ENCODE peak calls at places on chromosomes 2 and 18, in nine cellular contexts. J is GM13977; F is astrocyte of the spinal cord; T is psoas muscle; H is HTR-8/SVneo; C is activated T-helper 1 cell treated with anti-CD3 and anti-CD28 coated beads, Interleukin-12 subunit alpha, Interleukin-12 subunit beta, Interleukin-2, Interleukin-4 antibody, amounts not matched to agents 30 ng/mL and 10 ng/mL and 1 ng/mL, durations not matched to agents 14 hours and 24 hours and 36 hours; O is stimulated activated CD8-positive, alpha-beta memory T cell treated with anti-CD3 and anti-CD28 coated beads, Interleukin-15, amount 100 ng/mL, for 24 hours; R is osteocyte; U is endodermal cell. I is an unnamed sample.

GRCh38 chr2:38509322-38509946 is 93.3 kb downstream of the HNRNPLL start:
- DNase-seq in J (no peak), F (peak), T (no peak), H (peak), C (no peak), O (no peak), R (no peak), U (no peak), I (no peak)

GRCh38 chr2:207768168-207768890 is 1.4 kb downstream of the FZD5 start:
- DNase-seq in J (peak), F (peak), T (peak), H (peak), C (no peak), O (no peak), R (no peak), U (peak), I (no peak)

GRCh38 chr2:26139269-26140183 is 33.4 kb upstream of the GAREM2 start:
- DNase-seq in J (no peak), F (no peak), T (no peak), H (no peak), C (no peak), O (no peak), R (no peak), U (no peak), I (no peak)

GRCh38 chr2:71454221-71455010 is 1.1 kb downstream of the DYSF start:
- DNase-seq in J (no peak), F (no peak), T (peak), H (no peak), C (no peak), O (no peak), R (no peak), U (peak), I (no peak)

GRCh38 chr2:100058014-100058310 is 84.4 kb downstream of the AFF3 start:
- DNase-seq in J (no peak), F (peak), T (no peak), H (no peak), C (no peak), O (no peak), R (no peak), U (no peak), I (no peak)

GRCh38 chr2:55618649-55619055 is 1.2 kb upstream of the PPP4R3B start:
- DNase-seq in J (peak), F (peak), T (peak), H (peak), C (peak), O (no peak), R (no peak), U (peak), I (no peak)

GRCh38 chr18:44740000-44740399 is 59.3 kb downstream of the SETBP1 start:
- DNase-seq in J (no peak), F (no peak), T (no peak), H (no peak), C (no peak), O (no peak), R (no peak), U (no peak), I (no peak)

GRCh38 chr2:136057023-136057801 is 60.7 kb downstream of the CXCR4 start:
- DNase-seq in J (no peak), F (no peak), T (no peak), H (no peak), C (peak), O (no peak), R (no peak), U (no peak), I (peak)

GRCh38 chr2:20137884-20138283 is 86.5 kb upstream of the LAPTM4A start:
- DNase-seq in J (no peak), F (no peak), T (no peak), H (no peak), C (no peak), O (no peak), R (no peak), U (no peak), I (no peak)

GRCh38 chr2:28300489-28300888 is 92.2 kb upstream of the FOSL2 start:
- DNase-seq in J (no peak), F (peak), T (no peak), H (no peak), C (no peak), O (no peak), R (no peak), U (no peak), I (no peak)

GRCh38 chr18:24075731-24076130 is 61.2 kb downstream of the TTC39C start:
- DNase-seq in J (no peak), F (no peak), T (no peak), H (no peak), C (no peak), O (no peak), R (no peak), U (no peak), I (no peak)

GRCh38 chr18:58454406-58455061 is 174.4 kb downstream of the ALPK2 start:
- DNase-seq in J (no peak), F (no peak), T (no peak), H (no peak), C (no peak), O (no peak), R (no peak), U (no peak), I (no peak)

GRCh38 chr2:31318360-31319336 is 84.7 kb downstream of the EHD3 start:
- DNase-seq in J (peak), F (peak), T (peak), H (no peak), C (peak), O (no peak), R (peak), U (no peak), I (peak)

GRCh38 chr2:23434721-23435121 is 49.7 kb downstream of the KLHL29 start:
- DNase-seq in J (no peak), F (no peak), T (no peak), H (no peak), C (no peak), O (no peak), R (peak), U (no peak), I (no peak)

GRCh38 chr2:199457147-199458016 is at the start of gene SATB2:
- DNase-seq in J (peak), F (peak), T (peak), H (no peak), C (no peak), O (no peak), R (no peak), U (peak), I (no peak)